ENCODE peak calls at places on chromosomes 3 and 15, in six cellular contexts. D, W, B, Z, Q and G are unnamed samples.

GRCh38 chr15:101045236-101045646 is 126.1 kb downstream of the LRRK1 start:
- DNase-seq in D (no peak), B (peak; percentile 18), Q (no peak), W (no peak), Z (peak; percentile 75), G (no peak)

GRCh38 chr15:36472672-36473071 is 106.8 kb upstream of the CDIN1 start:
- DNase-seq in D (no peak), Q (no peak), B (no peak), W (peak; percentile 56), Z (no peak), G (no peak)

GRCh38 chr3:152026033-152026556 is 152.7 kb downstream of the SUCNR1 start:
- DNase-seq in B (no peak), W (peak; percentile 85), Z (peak; percentile 87), D (peak; percentile 77), Q (peak; percentile 67), G (peak; percentile 86)

GRCh38 chr3:175433026-175433668 is 574.0 kb downstream of the NAALADL2 start:
- DNase-seq in Z (peak; percentile 75), W (peak; percentile 91), B (no peak), D (peak; percentile 76), Q (peak; percentile 43), G (peak; percentile 87)

GRCh38 chr3:123663977-123664376 is 79.1 kb upstream of the HACD2 start:
- DNase-seq in D (no peak), B (no peak), Q (no peak), W (no peak), Z (no peak), G (no peak)

GRCh38 chr3:15330031-15330596 is 2.3 kb downstream of the SH3BP5 start:
- DNase-seq in Z (peak; percentile 87), W (peak; percentile 97), Q (peak; percentile 90), D (peak; percentile 90), B (no peak), G (peak; percentile 90)

GRCh38 chr3:138378990-138379389 is 30.6 kb downstream of the MRAS start:
- DNase-seq in D (no peak), B (no peak), Q (no peak), W (no peak), Z (no peak), G (no peak)

GRCh38 chr3:134179508-134179907 is 71.2 kb downstream of the RYK start:
- DNase-seq in B (no peak), D (no peak), Z (no peak), Q (no peak), W (no peak), G (no peak)

GRCh38 chr3:65992106-65992505 is 46.6 kb downstream of the MAGI1 start:
- DNase-seq in B (no peak), Q (no peak), D (no peak), W (peak; percentile 36), Z (peak; percentile 24), G (peak; percentile 64)

GRCh38 chr3:119595639-119596329 is 1.9 kb upstream of the PLA1A start:
- DNase-seq in Z (no peak), Q (no peak), B (no peak), D (no peak), W (peak; percentile 19), G (peak; percentile 26)

GRCh38 chr15:39332846-39333245 is 248.0 kb upstream of the THBS1 start:
- DNase-seq in Z (no peak), Q (no peak), D (no peak), W (no peak), B (no peak), G (no peak)

GRCh38 chr3:60989893-60990740 is 261.1 kb downstream of the FHIT start:
- DNase-seq in Q (no peak), W (no peak), D (no peak), Z (no peak), B (no peak), G (no peak)

GRCh38 chr3:133362539-133362938 is 37.3 kb upstream of the BFSP2 start:
- DNase-seq in W (no peak), D (no peak), Z (no peak), B (no peak), Q (no peak), G (no peak)

GRCh38 chr3:63030666-63031065 is 155.4 kb upstream of the CADPS start:
- DNase-seq in Z (no peak), W (no peak), B (no peak), Q (no peak), D (no peak), G (no peak)

GRCh38 chr3:122929576-122930365 is 97.8 kb downstream of the SEMA5B start:
- DNase-seq in W (no peak), Q (no peak), B (no peak), D (no peak), Z (no peak), G (no peak)

GRCh38 chr15:68749365-68750141 is 71.1 kb downstream of the ANP32A start:
- DNase-seq in Q (no peak), Z (peak; percentile 39), D (peak; percentile 80), W (peak; percentile 24), B (no peak), G (peak; percentile 32)

GRCh38 chr3:4583441-4583840 is 90.3 kb downstream of the ITPR1 start:
- DNase-seq in B (no peak), W (peak; percentile 27), D (no peak), Z (peak; percentile 78), Q (no peak), G (no peak)

GRCh38 chr3:33840179-33840578 is 41.7 kb downstream of the PDCD6IP start:
- DNase-seq in Q (no peak), B (no peak), D (no peak), W (no peak), Z (no peak), G (no peak)

GRCh38 chr15:92747047-92747446 is 91.5 kb upstream of the FAM174B start:
- DNase-seq in B (no peak), Z (no peak), D (no peak), Q (no peak), W (no peak), G (no peak)

GRCh38 chr3:11131371-11131770 is 22.9 kb upstream of the HRH1 start:
- DNase-seq in B (no peak), W (no peak), Q (no peak), D (no peak), Z (no peak), G (no peak)

GRCh38 chr15:58475573-58476524 is 44.1 kb downstream of the LIPC start:
- DNase-seq in Q (peak; percentile 28), D (peak; percentile 97), W (peak; percentile 58), B (no peak), Z (peak; percentile 72), G (peak; percentile 86)

GRCh38 chr3:45311953-45312795 is 76.2 kb upstream of the LARS2 start:
- DNase-seq in Q (no peak), Z (no peak), W (peak; percentile 12), B (no peak), D (no peak), G (peak; percentile 12)

GRCh38 chr15:99059010-99059981 is 45.6 kb upstream of the SYNM start:
- DNase-seq in D (peak; percentile 87), B (peak; percentile 76), W (peak; percentile 83), Z (peak; percentile 89), Q (peak; percentile 75), G (peak; percentile 93)

GRCh38 chr3:196990654-196991053 is 22.0 kb upstream of the PIGZ start:
- DNase-seq in B (peak; percentile 6), Q (no peak), D (no peak), W (no peak), Z (no peak), G (no peak)

GRCh38 chr3:130258532-130258952 is 86.9 kb upstream of the COL6A5 start:
- DNase-seq in Q (peak; percentile 66), Z (peak; percentile 83), D (peak; percentile 26), B (no peak), W (peak; percentile 98), G (peak; percentile 89)

GRCh38 chr15:33074942-33075341 is 119.6 kb downstream of the FMN1 start:
- DNase-seq in D (peak; percentile 17), Z (no peak), Q (no peak), B (peak; percentile 48), W (no peak), G (peak; percentile 11)

GRCh38 chr15:63198752-63199250 is 9.4 kb downstream of the RAB8B start:
- DNase-seq in B (no peak), Z (peak; percentile 76), Q (no peak), D (peak; percentile 53), W (no peak), G (peak; percentile 34)

GRCh38 chr15:51706347-51706746 is 25.0 kb downstream of the SCG3 start:
- DNase-seq in Z (peak; percentile 17), Q (no peak), W (peak; percentile 86), D (peak; percentile 72), B (no peak), G (peak; percentile 73)